ENCODE peak calls at places on chromosomes 1 and 21, in seven cellular contexts. D, J, N, T, A, Z and B are unnamed samples.

GRCh38 chr1:217363319-217363718 is 267.6 kb downstream of the GPATCH2 start:
- DNase-seq in J (peak), N (no peak), T (no peak), Z (peak), A (no peak), D (no peak), B (no peak)

GRCh38 chr1:171139890-171140289 is 45.2 kb upstream of the FMO2 start:
- DNase-seq in Z (no peak), N (no peak), A (no peak), D (no peak), T (no peak), J (no peak), B (no peak)

GRCh38 chr1:160618763-160619274 is 28.0 kb downstream of the SLAMF1 start:
- DNase-seq in D (no peak), T (no peak), N (peak), A (peak), J (no peak), Z (no peak), B (peak)

GRCh38 chr1:94617139-94617805 is 75.7 kb upstream of the F3 start:
- DNase-seq in A (no peak), N (peak), T (no peak), J (peak), Z (peak), D (no peak), B (no peak)

GRCh38 chr1:77039739-77040138 is 172.5 kb downstream of the ST6GALNAC5 start:
- DNase-seq in J (peak), N (peak), T (no peak), Z (peak), A (no peak), D (no peak), B (no peak)

GRCh38 chr1:53075761-53076163 is 13.7 kb downstream of the PODN start:
- DNase-seq in J (no peak), A (no peak), T (no peak), D (no peak), N (no peak), Z (no peak), B (no peak)

GRCh38 chr1:162688931-162689330 is 56.7 kb downstream of the DDR2 start:
- DNase-seq in T (no peak), Z (no peak), D (no peak), J (no peak), N (no peak), A (no peak), B (no peak)

GRCh38 chr1:24109686-24110475 is 2.1 kb downstream of the MYOM3 start:
- DNase-seq in D (no peak), N (no peak), T (no peak), A (no peak), Z (no peak), J (no peak), B (no peak)

GRCh38 chr1:180946537-180947507 is 34.1 kb downstream of the KIAA1614 start:
- DNase-seq in T (peak), N (no peak), J (no peak), A (no peak), Z (no peak), D (no peak), B (peak)

GRCh38 chr1:232743999-232744398 is 61.2 kb upstream of the MAP10 start:
- DNase-seq in D (no peak), N (no peak), A (no peak), Z (no peak), T (no peak), J (no peak), B (no peak)

GRCh38 chr1:193402977-193403376 is 216.6 kb upstream of the B3GALT2 start:
- DNase-seq in N (no peak), Z (no peak), D (no peak), J (no peak), A (no peak), T (no peak), B (no peak)

GRCh38 chr1:192609110-192610079 is 26.6 kb upstream of the RGS13 start:
- DNase-seq in N (no peak), A (peak), D (no peak), J (no peak), Z (no peak), T (no peak), B (no peak)

GRCh38 chr21:46150073-46150472 is 5.3 kb downstream of the FTCD start:
- DNase-seq in N (no peak), D (no peak), A (no peak), Z (no peak), J (no peak), T (no peak), B (no peak)

GRCh38 chr1:9589144-9589718 is 520 bp downstream of the TMEM201 start:
- DNase-seq in J (peak), Z (no peak), A (peak), T (peak), D (peak), N (no peak), B (no peak)

GRCh38 chr1:192516776-192517297 is 58.7 kb upstream of the RGS1 start:
- DNase-seq in J (no peak), T (peak), N (no peak), A (peak), D (no peak), Z (no peak), B (no peak)

GRCh38 chr1:114153051-114153620 is 533 bp downstream of the SYT6 start:
- DNase-seq in A (no peak), T (no peak), J (no peak), D (no peak), N (no peak), Z (no peak), B (peak)

GRCh38 chr21:33286600-33287456 is 20.7 kb downstream of the IL10RB start:
- DNase-seq in J (peak), A (no peak), Z (peak), T (no peak), N (peak), D (peak), B (no peak)

GRCh38 chr1:87410771-87411170 is 82.1 kb downstream of the LMO4 start:
- DNase-seq in N (no peak), T (no peak), D (no peak), J (peak), Z (no peak), A (peak), B (no peak)

GRCh38 chr1:150233359-150234308 is 2.3 kb downstream of the ANP32E start:
- DNase-seq in T (peak), Z (peak), D (peak), J (peak), N (no peak), A (peak), B (no peak)

GRCh38 chr1:43285269-43285986 is at the start of gene C1orf210:
- DNase-seq in Z (peak), J (no peak), A (no peak), D (no peak), N (peak), T (peak), B (peak)

GRCh38 chr1:237239248-237239647 is 197.3 kb downstream of the RYR2 start:
- DNase-seq in T (no peak), N (no peak), A (no peak), Z (no peak), D (no peak), J (no peak), B (peak)

GRCh38 chr1:209675567-209676154 is 449 bp downstream of the G0S2 start:
- DNase-seq in T (peak), N (no peak), A (no peak), J (peak), D (peak), Z (no peak), B (peak)

GRCh38 chr1:172882791-172883386 is 167.9 kb downstream of the TNFSF18 start:
- DNase-seq in T (no peak), Z (no peak), J (no peak), A (no peak), N (no peak), D (no peak), B (no peak)

GRCh38 chr1:86191958-86192357 is 35.4 kb upstream of the COL24A1 start:
- DNase-seq in A (no peak), Z (no peak), N (no peak), D (no peak), T (no peak), J (no peak), B (peak)

GRCh38 chr1:2639203-2639602 is 6.4 kb upstream of the MMEL1 start:
- DNase-seq in Z (no peak), N (no peak), T (no peak), J (no peak), A (no peak), D (no peak), B (no peak)

GRCh38 chr1:53244126-53244525 is 5.8 kb upstream of the MAGOH start:
- DNase-seq in T (no peak), Z (no peak), N (no peak), A (no peak), D (peak), J (no peak), B (no peak)

GRCh38 chr1:185886671-185887070 is 152.5 kb downstream of the HMCN1 start:
- DNase-seq in Z (no peak), T (no peak), A (no peak), N (no peak), J (no peak), D (no peak), B (no peak)

GRCh38 chr1:217211484-217211883 is 419.4 kb downstream of the GPATCH2 start:
- DNase-seq in D (no peak), Z (no peak), T (no peak), A (no peak), N (no peak), J (no peak), B (no peak)

GRCh38 chr1:43540653-43541071 is 10.0 kb downstream of the PTPRF start:
- DNase-seq in Z (no peak), J (peak), T (no peak), N (no peak), D (peak), A (no peak), B (no peak)

GRCh38 chr1:231027971-231028370 is 12.1 kb downstream of the FAM89A start:
- DNase-seq in N (no peak), Z (no peak), A (no peak), J (no peak), D (no peak), T (no peak), B (no peak)

GRCh38 chr1:112744019-112744578 is 29.0 kb upstream of the PPM1J start:
- DNase-seq in Z (no peak), D (peak), J (peak), T (peak), A (no peak), N (no peak), B (peak)

GRCh38 chr1:17119076-17119743 is at the start of gene PADI2:
- DNase-seq in Z (peak), T (peak), A (peak), N (peak), J (peak), D (peak), B (peak)

GRCh38 chr1:17116643-17117042 is 2.6 kb downstream of the PADI2 start:
- DNase-seq in D (no peak), Z (no peak), A (no peak), T (no peak), N (no peak), J (no peak), B (no peak)

GRCh38 chr1:17118268-17118667 is 983 bp downstream of the PADI2 start:
- DNase-seq in T (no peak), D (no peak), J (no peak), N (no peak), Z (no peak), A (no peak), B (peak)

GRCh38 chr1:17118706-17119075 is 560 bp downstream of the PADI2 start:
- DNase-seq in T (peak), J (peak), Z (no peak), N (no peak), D (no peak), A (no peak), B (peak)

DNA sequence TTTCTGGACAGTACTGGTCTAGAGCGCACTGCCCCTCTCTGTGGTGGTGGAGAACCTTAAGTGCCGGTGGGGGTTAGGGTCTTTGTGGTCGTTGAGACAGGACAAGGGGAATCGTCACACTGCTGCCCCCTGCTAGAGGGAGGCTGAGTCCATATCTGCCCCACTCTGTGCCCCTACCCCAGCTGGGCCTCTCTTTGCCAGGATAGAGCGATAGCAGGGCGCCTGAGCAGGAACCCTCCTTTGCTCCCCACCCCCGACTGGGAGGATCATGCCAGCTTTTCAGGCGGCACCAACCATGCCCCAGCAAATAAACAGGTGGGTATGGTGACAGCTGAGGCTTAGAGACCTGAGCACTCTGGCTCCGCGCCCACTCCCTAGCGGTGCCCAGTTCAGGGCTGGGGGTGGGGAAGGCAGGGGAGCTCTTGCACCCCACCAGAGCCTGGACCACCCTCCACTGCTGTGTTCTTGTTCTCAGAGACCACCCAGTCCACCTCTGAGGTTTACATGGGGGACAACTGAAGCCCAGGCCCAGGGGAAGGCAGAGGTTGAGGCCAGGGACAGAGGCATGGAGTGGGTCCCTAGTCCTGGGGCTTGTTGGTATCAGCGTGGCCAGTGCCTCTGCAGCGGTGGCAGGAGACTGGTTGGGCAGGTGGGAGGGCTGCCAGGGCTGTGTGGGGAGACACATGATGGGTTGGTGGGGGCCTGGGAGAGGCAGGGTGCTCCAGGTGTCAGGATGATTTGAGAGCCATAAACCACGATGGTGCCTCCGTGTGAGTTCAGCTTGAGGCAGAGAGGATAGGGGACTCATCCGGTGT is 1.6 kb downstream of the PADI2 start:
- DNase-seq in Z (no peak), N (no peak), A (no peak), D (no peak), J (no peak), T (no peak), B (no peak)
- TF ChIP-seq EZH2 in Z (no peak), N (no peak), A (no peak), D (no peak), J (no peak), T (no peak), B (no peak)

DNA sequence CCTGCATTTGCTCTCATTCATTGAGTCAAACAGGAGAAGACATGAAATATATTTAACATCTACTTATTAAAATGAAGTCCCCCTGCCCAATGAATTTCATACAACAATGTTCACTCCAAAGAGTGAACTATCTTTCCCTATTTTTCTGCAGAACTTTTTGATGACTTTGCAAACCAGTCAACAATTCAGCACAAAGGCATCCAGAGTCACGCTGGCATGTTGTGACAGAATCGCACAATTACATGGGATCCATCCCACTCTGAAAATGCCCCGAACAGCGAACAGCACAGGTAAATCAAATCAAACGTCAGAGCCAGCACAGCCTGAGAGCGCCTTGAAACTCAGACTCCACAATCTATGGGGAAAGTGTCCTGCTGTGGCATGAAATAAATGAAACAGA is at the start of gene DNASE2B:
- DNase-seq in T (no peak), J (no peak), Z (no peak), A (no peak), N (no peak), D (no peak), B (no peak)
- H2AFZ ChIP-seq in T (peak), J (no peak), Z (peak), A (no peak), N (no peak), D (no peak), B (peak)

DNA sequence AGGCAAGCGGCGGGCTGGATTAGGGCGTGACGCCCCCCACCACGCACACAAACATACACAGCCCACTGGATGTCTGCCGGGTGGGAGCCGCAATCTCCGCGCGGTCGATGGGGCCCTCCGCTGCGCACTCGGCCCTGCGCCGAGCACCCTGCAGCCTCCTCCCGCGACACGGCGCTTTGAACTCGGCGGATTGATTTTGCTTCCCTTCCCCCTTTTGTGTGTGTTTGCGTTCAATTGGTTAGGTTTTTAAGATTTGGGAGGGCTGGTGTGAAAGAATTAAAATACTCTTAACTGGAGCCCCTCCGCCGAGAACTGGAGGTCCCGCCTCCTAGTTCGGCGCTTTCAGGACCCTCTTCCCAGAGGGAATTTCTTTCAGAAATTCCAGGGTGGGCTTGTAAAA is 7.8 kb upstream of the BARHL2 start:
- DNase-seq in Z (no peak), D (no peak), N (no peak), A (no peak), J (no peak), T (peak), B (peak)
- TF ChIP-seq EZH2 in Z (no peak), D (no peak), N (no peak), A (no peak), J (no peak), T (peak), B (no peak)

GRCh38 chr1:176701151-176701866 is 238.3 kb downstream of the PAPPA2 start:
- DNase-seq in J (no peak), D (no peak), A (peak), T (peak), N (no peak), Z (no peak), B (no peak)

GRCh38 chr1:176696689-176697088 is 233.7 kb downstream of the PAPPA2 start:
- DNase-seq in N (no peak), D (no peak), T (no peak), Z (no peak), J (no peak), A (no peak), B (no peak)

GRCh38 chr1:176694713-176695112 is 231.7 kb downstream of the PAPPA2 start:
- DNase-seq in Z (no peak), N (no peak), A (no peak), D (no peak), J (no peak), T (no peak), B (peak)

GRCh38 chr1:176696109-176696508 is 233.1 kb downstream of the PAPPA2 start:
- DNase-seq in J (peak), A (peak), D (no peak), N (no peak), T (peak), Z (no peak), B (peak)

GRCh38 chr1:176699821-176700220 is 236.8 kb downstream of the PAPPA2 start:
- DNase-seq in N (no peak), D (no peak), J (no peak), Z (no peak), A (no peak), T (no peak), B (no peak)
- H2AFZ ChIP-seq in N (no peak), D (no peak), J (no peak), Z (no peak), A (no peak), T (no peak), B (no peak)

DNA sequence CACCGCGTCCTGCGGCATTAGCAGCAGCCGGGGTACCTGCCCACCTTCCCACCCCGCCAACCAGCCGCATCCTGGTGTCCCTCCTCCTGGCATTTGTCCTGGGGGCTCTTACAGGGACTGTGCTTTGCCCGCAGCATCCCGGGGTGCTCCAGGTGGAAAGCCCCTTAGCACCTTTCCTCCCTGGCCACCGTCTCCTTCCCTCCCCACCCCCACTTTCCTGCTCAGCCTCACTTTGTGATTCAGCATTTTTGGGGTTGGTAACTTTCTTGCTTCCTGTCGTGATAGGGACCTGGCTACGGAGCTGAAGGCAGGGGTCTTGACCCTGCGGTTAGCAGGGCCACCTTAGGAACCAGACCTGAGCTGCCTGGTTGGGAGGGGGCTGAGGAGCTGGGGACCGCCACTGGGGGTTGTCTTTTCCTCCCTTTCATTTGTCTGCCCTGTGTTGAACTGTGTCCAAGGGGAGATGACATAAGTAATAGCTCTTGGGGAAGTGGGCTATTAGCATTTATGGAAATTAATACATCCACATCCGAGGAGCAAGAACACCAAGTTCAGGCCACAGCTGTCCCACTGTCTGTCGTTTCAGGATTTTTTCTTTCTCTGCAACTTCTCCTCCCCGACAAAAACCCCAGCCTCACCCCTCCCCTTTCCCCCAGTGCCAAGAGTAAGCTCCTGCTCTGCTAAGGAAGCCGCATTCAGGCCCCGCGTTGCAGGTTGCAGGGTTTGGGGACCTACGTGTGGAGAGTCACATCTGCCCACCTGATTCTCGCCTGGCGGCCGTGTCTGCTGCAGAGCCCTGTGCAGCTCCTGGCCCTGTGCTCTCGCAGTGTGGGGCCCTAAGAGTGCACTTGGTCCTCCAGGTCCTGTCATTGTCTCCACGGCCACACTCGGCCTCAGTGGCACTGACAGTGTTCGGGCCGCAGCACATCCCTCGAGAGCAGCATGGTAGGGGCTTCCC is 1.6 kb upstream of the NPHP4 start:
- DNase-seq in T (no peak), A (peak), J (no peak), D (no peak), Z (no peak), N (no peak), B (peak)
- TF ChIP-seq EZH2 in T (no peak), A (no peak), J (no peak), D (no peak), Z (no peak), N (no peak), B (no peak)